ENCODE peak calls at places on chromosome 13, in six cellular contexts. L is foreskin keratinocyte; S is epithelial cell of esophagus; P is stimulated activated CD4-positive, alpha-beta T cell treated with anti-CD3 and anti-CD28 coated beads, TNF-alpha, amount 100 ng/mL, for 4 hours; F is effector memory CD4-positive, alpha-beta T cell; R is RPMI8226. Q is an unnamed sample.

GRCh38 chr13:76969488-76970365 is 21.4 kb downstream of the ACOD1 start:
- DNase-seq in R (no peak), L (peak), P (no peak), S (peak), F (no peak), Q (no peak)

GRCh38 chr13:94414141-94414540 is 65.3 kb downstream of the DCT start:
- DNase-seq in S (no peak), P (no peak), L (no peak), R (no peak), F (no peak), Q (no peak)

GRCh38 chr13:36920612-36921185 is 661 bp upstream of the SMAD9 start:
- DNase-seq in S (no peak), R (no peak), F (no peak), L (no peak), P (no peak), Q (peak)

GRCh38 chr13:23743269-23743668 is 145.9 kb downstream of the MIPEP start:
- DNase-seq in L (peak), S (peak), F (no peak), R (no peak), P (no peak), Q (no peak)

GRCh38 chr13:99294198-99294597 is 13.0 kb downstream of the GPR183 start:
- DNase-seq in L (no peak), P (no peak), S (no peak), R (no peak), F (no peak), Q (no peak)

GRCh38 chr13:110445183-110445582 is 116.3 kb downstream of the RAB20 start:
- DNase-seq in L (no peak), S (peak), F (no peak), R (no peak), P (no peak), Q (peak)

GRCh38 chr13:106496072-106496997 is 39.1 kb downstream of the EFNB2 start:
- DNase-seq in S (no peak), P (no peak), L (no peak), F (no peak), R (peak), Q (peak)

GRCh38 chr13:28379371-28380083 is 115.4 kb downstream of the FLT1 start:
- DNase-seq in F (no peak), S (no peak), R (no peak), P (no peak), L (no peak), Q (no peak)

GRCh38 chr13:41179593-41180250 is 14.6 kb downstream of the KBTBD7 start:
- DNase-seq in S (peak), F (no peak), P (no peak), R (no peak), L (peak), Q (peak)

Q was measured in cardiac muscle cell.